ENCODE peak calls at places on chromosome 9, in four cellular contexts. One of them, this sample, is unnamed.

GRCh38 chr9:130328349-130328801 is 62.8 kb downstream of the HMCN2 start:
- DNase-seq in GM23248: peak; percentile 65
- DNase-seq in GM23338: no peak
- DNase-seq in hepatocyte: no peak
- DNase-seq in this sample: no peak

GRCh38 chr9:37094751-37095150 is 25.6 kb upstream of the ZCCHC7 start:
- DNase-seq in GM23248: no peak
- DNase-seq in GM23338: no peak
- DNase-seq in hepatocyte: no peak
- DNase-seq in this sample: no peak

GRCh38 chr9:81868145-81868544 is 60.1 kb upstream of the SPATA31D4 start:
- DNase-seq in GM23248: no peak
- DNase-seq in hepatocyte: no peak
- DNase-seq in GM23338: no peak
- DNase-seq in this sample: no peak

GRCh38 chr9:129420721-129421120 is 200.2 kb downstream of the C9orf50 start:
- DNase-seq in GM23338: no peak
- DNase-seq in hepatocyte: no peak
- DNase-seq in GM23248: no peak
- DNase-seq in this sample: no peak

GRCh38 chr9:135951889-135952663 is 9.1 kb downstream of the UBAC1 start:
- DNase-seq in hepatocyte: peak; percentile 67
- DNase-seq in GM23248: no peak
- DNase-seq in GM23338: no peak
- DNase-seq in this sample: no peak

GRCh38 chr9:14212116-14212515 is 101.8 kb downstream of the NFIB start:
- DNase-seq in GM23248: peak; percentile 74
- DNase-seq in GM23338: no peak
- DNase-seq in hepatocyte: no peak
- DNase-seq in this sample: no peak

GRCh38 chr9:82320566-82320965 is 332.0 kb downstream of the SPATA31D1 start:
- DNase-seq in hepatocyte: no peak
- DNase-seq in GM23248: peak; percentile 19
- DNase-seq in GM23338: no peak
- DNase-seq in this sample: no peak

GRCh38 chr9:114076237-114077161 is 1.6 kb downstream of the AMBP start:
- DNase-seq in GM23248: no peak
- DNase-seq in GM23338: peak; percentile 43
- DNase-seq in hepatocyte: no peak
- DNase-seq in this sample: no peak

GRCh38 chr9:98790601-98791146 is 5.7 kb downstream of the ANKS6 start:
- DNase-seq in GM23338: no peak
- DNase-seq in hepatocyte: no peak
- DNase-seq in GM23248: no peak
- DNase-seq in this sample: no peak

GRCh38 chr9:127612993-127613954 is 1.2 kb downstream of the STXBP1 start:
- DNase-seq in GM23248: peak; percentile 87
- DNase-seq in GM23338: peak; percentile 81
- DNase-seq in hepatocyte: peak; percentile 59
- DNase-seq in this sample: no peak

GRCh38 chr9:4793412-4794005 is 765 bp downstream of the RCL1 start:
- DNase-seq in GM23338: no peak
- DNase-seq in GM23248: no peak
- DNase-seq in hepatocyte: no peak
- DNase-seq in this sample: no peak

GRCh38 chr9:37944671-37945481 is 40.9 kb upstream of the SLC25A51 start:
- DNase-seq in hepatocyte: no peak
- DNase-seq in GM23248: peak; percentile 51
- DNase-seq in GM23338: peak; percentile 79
- DNase-seq in this sample: no peak

GRCh38 chr9:91771864-91772263 is 178.2 kb downstream of the ROR2 start:
- DNase-seq in GM23338: no peak
- DNase-seq in GM23248: peak; percentile 78
- DNase-seq in hepatocyte: no peak
- DNase-seq in this sample: no peak

GRCh38 chr9:127505396-127506116 is 54.2 kb downstream of the LRSAM1 start:
- DNase-seq in GM23248: peak; percentile 68
- DNase-seq in hepatocyte: peak; percentile 58
- DNase-seq in GM23338: peak; percentile 81
- DNase-seq in this sample: peak; percentile 50

GRCh38 chr9:120950421-120951388 is 24.1 kb upstream of the TRAF1 start:
- DNase-seq in GM23338: no peak
- DNase-seq in hepatocyte: no peak
- DNase-seq in GM23248: peak; percentile 8
- DNase-seq in this sample: no peak

DNA sequence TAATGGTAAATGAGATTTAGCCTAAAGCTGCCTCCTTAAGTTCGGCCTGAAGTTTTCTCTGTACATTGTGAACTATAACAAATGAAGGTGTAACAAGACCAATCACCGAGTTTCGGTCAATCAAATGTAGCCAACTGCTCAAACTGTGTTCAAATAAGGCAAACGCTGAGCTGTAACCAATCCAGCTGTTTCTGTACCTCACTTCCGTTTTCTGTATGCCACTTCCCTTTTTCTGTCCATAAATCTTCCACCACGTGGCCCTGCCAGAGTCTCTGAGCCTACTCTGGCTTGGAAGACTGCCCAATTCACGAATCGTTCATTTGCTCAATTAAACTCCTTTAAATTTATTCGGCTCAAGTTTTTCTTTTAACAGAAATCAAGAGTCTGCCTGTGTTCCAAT is 193.5 kb upstream of the KLF9 start:
- DNase-seq in GM23338: no peak
- DNase-seq in GM23248: no peak
- DNase-seq in hepatocyte: no peak
- DNase-seq in this sample: peak; percentile 67
- H3K4me2 ChIP-seq in GM23338: no peak overlapping the region
- H3K4me2 ChIP-seq in GM23248: no peak overlapping the region
- H3K4me2 ChIP-seq in hepatocyte: no peak overlapping the region
- H3K4me2 ChIP-seq in this sample: no peak overlapping the region

DNA sequence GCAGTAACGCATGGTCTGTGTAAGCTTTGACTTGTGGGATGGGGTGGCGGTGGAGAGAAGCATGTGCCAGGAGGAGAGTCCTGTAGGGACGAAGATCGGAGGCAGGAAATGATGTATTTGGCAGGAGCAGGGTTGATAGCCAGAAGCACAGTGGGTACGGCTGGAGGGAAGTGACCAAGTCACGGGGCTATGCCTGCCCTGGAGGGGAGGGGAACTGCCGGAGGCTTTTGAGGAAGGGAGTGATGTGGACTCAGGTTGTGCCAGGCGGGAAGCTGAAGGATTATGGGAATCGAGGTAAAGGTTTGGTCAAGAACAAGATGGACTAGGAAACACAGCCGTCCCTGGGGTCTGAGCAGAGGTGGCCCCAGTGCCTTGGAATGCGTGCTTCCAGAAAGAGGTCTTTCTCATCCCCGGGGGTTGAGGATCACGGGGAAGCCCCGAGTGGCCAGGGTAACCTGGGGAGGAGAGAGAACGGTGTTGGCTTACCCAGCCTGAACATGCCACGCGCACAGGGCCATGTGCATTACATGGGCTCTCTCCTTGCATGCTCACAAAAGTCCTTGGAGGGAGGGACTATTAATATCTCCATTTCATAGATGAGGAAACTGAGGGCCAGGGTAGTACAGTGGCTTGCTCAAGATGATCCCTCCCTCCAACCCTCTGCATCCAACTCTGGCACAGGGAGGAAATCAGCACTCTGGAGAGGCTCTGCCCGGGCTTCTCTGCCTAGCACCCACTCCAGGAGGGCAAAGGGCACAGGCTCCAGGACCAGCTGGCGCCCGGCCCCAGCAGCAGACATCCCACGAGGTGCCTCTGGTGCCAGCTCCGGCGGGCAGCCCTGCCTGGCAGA is 253.8 kb downstream of the PBX3 start:
- DNase-seq in GM23248: no peak
- DNase-seq in hepatocyte: no peak
- DNase-seq in GM23338: no peak
- DNase-seq in this sample: no peak
- TF ChIP-seq EZH2phosphoT487 in GM23248: no peak
- TF ChIP-seq EZH2phosphoT487 in hepatocyte: no peak
- TF ChIP-seq EZH2phosphoT487 in GM23338: no peak
- TF ChIP-seq EZH2phosphoT487 in this sample: no peak

DNA sequence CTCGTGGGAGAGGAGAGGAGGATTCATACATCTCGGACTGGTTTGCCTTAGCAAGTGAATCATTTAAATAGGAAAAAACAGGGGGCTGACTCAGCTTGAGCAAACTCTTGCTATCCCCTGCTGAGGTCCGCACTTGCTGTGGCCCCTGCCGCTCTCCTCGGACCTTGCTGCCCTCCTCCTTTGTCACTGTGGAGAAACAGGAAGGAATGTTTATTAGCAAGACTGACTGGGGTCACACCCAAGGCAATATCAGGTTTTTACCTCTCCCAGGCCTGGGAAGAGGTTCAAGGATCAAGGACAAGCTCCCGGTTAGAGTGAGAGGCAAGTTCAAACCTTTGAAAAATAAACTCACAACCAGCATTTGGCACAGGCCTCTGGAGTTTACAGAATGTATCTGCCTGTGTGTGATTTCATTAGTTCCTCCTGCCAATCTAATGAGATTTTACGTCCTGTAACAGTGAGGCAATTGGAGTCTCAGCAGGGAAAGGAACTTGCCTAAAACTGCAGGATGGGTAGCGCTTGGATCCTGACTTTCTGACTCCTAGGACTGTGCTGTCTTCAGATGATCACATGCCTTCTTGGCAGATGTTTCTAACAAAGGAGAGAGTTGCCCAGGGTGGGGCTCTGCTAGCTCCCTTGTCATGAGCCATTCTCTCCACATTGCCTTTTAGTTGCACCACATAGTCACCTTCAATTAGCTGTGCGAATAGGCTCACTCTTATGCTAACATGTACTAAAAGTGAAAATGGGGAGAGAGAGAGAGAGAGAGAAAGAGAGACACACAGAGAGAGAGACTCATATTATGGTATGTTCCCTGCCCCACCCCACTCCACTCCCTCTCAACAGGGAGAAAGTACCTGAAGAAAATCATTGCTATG is 108.6 kb upstream of the CDKN2B start:
- DNase-seq in hepatocyte: peak; percentile 40
- DNase-seq in GM23338: peak; percentile 56
- DNase-seq in GM23248: peak; percentile 82
- DNase-seq in this sample: no peak
- H3K4me2 ChIP-seq in hepatocyte: peak overlapping the region; percentile 21
- H3K4me2 ChIP-seq in GM23338: peak overlapping the region; percentile 56
- H3K4me2 ChIP-seq in GM23248: peak overlapping the region; percentile 57
- H3K4me2 ChIP-seq in this sample: no peak overlapping the region

DNA sequence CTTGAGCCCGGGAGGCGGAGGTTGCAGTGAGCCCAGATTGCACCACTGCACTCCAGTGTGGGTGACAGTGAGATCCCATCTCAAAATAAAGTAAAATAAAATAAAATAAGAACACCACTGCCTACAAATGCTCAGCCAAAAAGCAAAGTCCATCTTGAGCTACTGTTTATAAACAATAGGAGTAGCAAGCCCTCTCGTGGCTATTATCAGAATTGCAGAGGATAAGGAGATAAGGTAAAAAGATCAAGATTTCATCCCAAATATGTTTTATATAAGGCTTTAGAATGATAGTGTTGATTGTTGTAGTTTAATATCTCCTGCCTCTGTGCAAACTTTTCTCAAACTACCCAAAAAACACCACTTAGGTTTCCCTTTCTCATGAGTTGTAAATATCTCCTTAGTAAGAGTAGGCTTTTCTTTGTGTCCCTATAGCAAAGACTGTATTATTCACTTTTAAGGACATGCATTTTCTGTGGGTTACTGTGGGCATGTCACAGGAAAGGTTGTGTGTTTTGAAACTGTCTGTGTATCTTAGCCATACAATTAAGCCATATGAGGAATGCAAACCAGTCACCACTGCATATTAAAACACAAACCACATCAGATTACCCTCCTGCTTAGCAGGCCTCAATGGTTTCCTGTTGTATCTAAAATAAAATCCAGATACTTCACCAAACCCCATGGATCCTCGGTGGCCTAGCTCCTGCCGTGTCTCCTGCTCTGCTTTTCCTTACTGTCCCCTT is 31.8 kb upstream of the CKS2 start:
- DNase-seq in hepatocyte: peak; percentile 77
- DNase-seq in GM23248: peak; percentile 78
- DNase-seq in GM23338: peak; percentile 85
- DNase-seq in this sample: peak; percentile 65
- TF ChIP-seq EZH2phosphoT487 in hepatocyte: no peak
- TF ChIP-seq EZH2phosphoT487 in GM23248: no peak
- TF ChIP-seq EZH2phosphoT487 in GM23338: no peak
- TF ChIP-seq EZH2phosphoT487 in this sample: no peak

GRCh38 chr9:5799314-5799713 is 33.6 kb downstream of the ERMP1 start:
- DNase-seq in GM23338: peak; percentile 51
- DNase-seq in hepatocyte: peak; percentile 67
- DNase-seq in GM23248: peak; percentile 67
- DNase-seq in this sample: peak; percentile 32
- H3K4me2 ChIP-seq in GM23338: no peak overlapping the region
- H3K4me2 ChIP-seq in hepatocyte: peak overlapping the region; percentile 67
- H3K4me2 ChIP-seq in GM23248: peak overlapping the region; percentile 56
- H3K4me2 ChIP-seq in this sample: no peak overlapping the region

GRCh38 chr9:70979971-70980370 is 141.4 kb downstream of the TRPM3 start:
- DNase-seq in hepatocyte: no peak
- DNase-seq in GM23338: no peak
- DNase-seq in GM23248: peak; percentile 50
- DNase-seq in this sample: no peak
- TF ChIP-seq EZH2phosphoT487 in hepatocyte: no peak
- TF ChIP-seq EZH2phosphoT487 in GM23338: no peak
- TF ChIP-seq EZH2phosphoT487 in GM23248: no peak
- TF ChIP-seq EZH2phosphoT487 in this sample: no peak

DNA sequence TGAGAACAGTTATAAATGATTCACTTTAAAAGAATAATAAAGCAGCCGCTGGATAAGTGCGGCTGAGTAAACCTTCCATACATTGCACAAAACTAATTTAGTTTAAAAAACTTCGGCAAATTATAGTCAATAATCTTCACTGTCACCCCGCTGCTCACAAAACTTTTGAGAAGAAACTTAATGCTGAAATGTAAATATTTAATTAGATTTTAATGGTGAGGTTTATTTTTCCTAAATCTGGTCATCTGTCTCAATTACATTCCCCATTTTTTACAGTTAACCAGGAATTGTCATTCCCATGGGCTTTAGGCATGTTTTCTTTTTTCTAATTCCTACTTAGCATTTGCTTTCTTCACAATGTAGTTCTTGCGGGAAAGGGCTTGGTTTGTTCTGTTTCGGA is 169.8 kb downstream of the CAAP1 start:
- DNase-seq in GM23338: no peak
- DNase-seq in GM23248: no peak
- DNase-seq in hepatocyte: no peak
- DNase-seq in this sample: no peak
- H3K4me2 ChIP-seq in GM23338: peak overlapping the region; percentile 62
- H3K4me2 ChIP-seq in GM23248: no peak overlapping the region
- H3K4me2 ChIP-seq in hepatocyte: peak overlapping the region; percentile 34
- H3K4me2 ChIP-seq in this sample: no peak overlapping the region

DNA sequence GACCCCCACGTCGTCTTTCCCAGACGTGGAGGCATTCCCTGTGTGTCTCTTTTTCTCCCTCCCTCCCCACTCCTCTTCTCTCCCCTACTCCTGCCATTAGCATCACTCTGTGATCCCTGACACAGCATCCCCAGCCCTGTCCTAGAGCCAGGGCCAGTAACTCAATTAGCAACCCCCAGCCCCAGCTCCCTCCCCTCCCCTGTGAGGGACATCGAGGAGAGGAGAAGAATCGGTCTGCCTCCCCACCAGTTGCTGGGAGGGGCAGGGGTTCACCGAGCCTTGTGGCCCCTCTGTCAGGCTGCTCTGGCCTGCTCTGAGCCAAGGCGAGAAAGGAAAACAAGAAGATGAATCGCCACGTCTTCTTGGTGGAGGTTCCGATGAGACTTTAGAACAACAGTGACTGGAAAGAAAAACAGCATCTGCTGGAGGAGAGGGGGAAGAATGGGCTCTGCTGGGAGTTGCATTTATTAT is 123.1 kb downstream of the PAPPA start:
- DNase-seq in GM23338: peak; percentile 63
- DNase-seq in hepatocyte: no peak
- DNase-seq in GM23248: no peak
- DNase-seq in this sample: no peak
- TF ChIP-seq EZH2phosphoT487 in GM23338: no peak
- TF ChIP-seq EZH2phosphoT487 in hepatocyte: no peak
- TF ChIP-seq EZH2phosphoT487 in GM23248: no peak
- TF ChIP-seq EZH2phosphoT487 in this sample: no peak